ENCODE peak calls at places on chromosomes 7 and 10, in eight cellular contexts. One of them, this sample, is unnamed. For H3K9me3 and H3K4me1, the result is how much of the 10 kb centered on the place peaks cover.

GRCh38 chr10:104925232-104925851 is 284.3 kb downstream of the SORCS3 start:
- DNase-seq in CD8-positive, alpha-beta T cell: no peak
- DNase-seq in aorta: no peak
- DNase-seq in PC-9: peak
- DNase-seq in Panc1: peak
- DNase-seq in K562: peak
- DNase-seq in CD8-positive, alpha-beta memory T cell: no peak
- DNase-seq in body of pancreas: peak
- DNase-seq in this sample: peak

GRCh38 chr10:11604742-11605650 is 6.5 kb downstream of the USP6NL start:
- DNase-seq in Panc1: no peak
- DNase-seq in body of pancreas: no peak
- DNase-seq in CD8-positive, alpha-beta memory T cell: no peak
- DNase-seq in CD8-positive, alpha-beta T cell: no peak
- DNase-seq in aorta: no peak
- DNase-seq in K562: no peak
- DNase-seq in PC-9: no peak
- DNase-seq in this sample: no peak

GRCh38 chr7:25429731-25430130 is 201.4 kb upstream of the NPVF start:
- DNase-seq in PC-9: no peak
- DNase-seq in K562: no peak
- DNase-seq in aorta: no peak
- DNase-seq in body of pancreas: no peak
- DNase-seq in Panc1: no peak
- DNase-seq in CD8-positive, alpha-beta T cell: no peak
- DNase-seq in CD8-positive, alpha-beta memory T cell: no peak
- DNase-seq in this sample: no peak

GRCh38 chr7:55157347-55158105 is 138.7 kb downstream of the EGFR start:
- DNase-seq in Panc1: no peak
- DNase-seq in aorta: no peak
- DNase-seq in K562: no peak
- DNase-seq in CD8-positive, alpha-beta memory T cell: no peak
- DNase-seq in PC-9: no peak
- DNase-seq in body of pancreas: no peak
- DNase-seq in CD8-positive, alpha-beta T cell: no peak
- DNase-seq in this sample: no peak

GRCh38 chr7:16644157-16644556 is 1.4 kb downstream of the ANKMY2 start:
- DNase-seq in CD8-positive, alpha-beta memory T cell: no peak
- DNase-seq in body of pancreas: no peak
- DNase-seq in PC-9: no peak
- DNase-seq in Panc1: no peak
- DNase-seq in CD8-positive, alpha-beta T cell: no peak
- DNase-seq in aorta: no peak
- DNase-seq in K562: no peak
- DNase-seq in this sample: no peak

GRCh38 chr10:75405201-75406143 is 3.9 kb upstream of the ZNF503 start:
- DNase-seq in CD8-positive, alpha-beta memory T cell: no peak
- DNase-seq in PC-9: no peak
- DNase-seq in Panc1: no peak
- DNase-seq in body of pancreas: peak
- DNase-seq in aorta: no peak
- DNase-seq in CD8-positive, alpha-beta T cell: no peak
- DNase-seq in K562: no peak
- DNase-seq in this sample: no peak

GRCh38 chr7:36312064-36312914 is 77.4 kb upstream of the ANLN start:
- DNase-seq in CD8-positive, alpha-beta memory T cell: no peak
- DNase-seq in aorta: no peak
- DNase-seq in Panc1: no peak
- DNase-seq in PC-9: peak
- DNase-seq in K562: peak
- DNase-seq in CD8-positive, alpha-beta T cell: no peak
- DNase-seq in body of pancreas: peak
- DNase-seq in this sample: no peak

GRCh38 chr7:80614911-80615310 is 23.5 kb upstream of the CD36 start:
- DNase-seq in CD8-positive, alpha-beta T cell: no peak
- DNase-seq in PC-9: no peak
- DNase-seq in CD8-positive, alpha-beta memory T cell: no peak
- DNase-seq in aorta: no peak
- DNase-seq in Panc1: no peak
- DNase-seq in body of pancreas: no peak
- DNase-seq in K562: no peak
- DNase-seq in this sample: no peak

GRCh38 chr7:100546868-100547800 is 8.1 kb downstream of the AGFG2 start:
- DNase-seq in CD8-positive, alpha-beta T cell: no peak
- DNase-seq in body of pancreas: peak
- DNase-seq in PC-9: no peak
- DNase-seq in aorta: no peak
- DNase-seq in Panc1: no peak
- DNase-seq in K562: peak
- DNase-seq in CD8-positive, alpha-beta memory T cell: no peak
- DNase-seq in this sample: no peak

GRCh38 chr10:76206797-76207352 is 775.5 kb downstream of the LRMDA start:
- DNase-seq in Panc1: no peak
- DNase-seq in K562: no peak
- DNase-seq in CD8-positive, alpha-beta memory T cell: no peak
- DNase-seq in CD8-positive, alpha-beta T cell: no peak
- DNase-seq in aorta: no peak
- DNase-seq in body of pancreas: no peak
- DNase-seq in PC-9: no peak
- DNase-seq in this sample: no peak

GRCh38 chr7:44973610-44974401 is 5.0 kb downstream of the MYO1G start:
- DNase-seq in CD8-positive, alpha-beta memory T cell: peak
- DNase-seq in aorta: peak
- DNase-seq in Panc1: no peak
- DNase-seq in body of pancreas: peak
- DNase-seq in PC-9: peak
- DNase-seq in CD8-positive, alpha-beta T cell: peak
- DNase-seq in K562: peak
- DNase-seq in this sample: peak

GRCh38 chr10:132575320-132576201 is 38.0 kb downstream of the INPP5A start:
- DNase-seq in aorta: no peak
- DNase-seq in CD8-positive, alpha-beta memory T cell: no peak
- DNase-seq in K562: no peak
- DNase-seq in Panc1: peak
- DNase-seq in body of pancreas: peak
- DNase-seq in PC-9: peak
- DNase-seq in CD8-positive, alpha-beta T cell: no peak
- DNase-seq in this sample: no peak

GRCh38 chr10:38174341-38174740 is 80.2 kb downstream of the ZNF37A start:
- DNase-seq in CD8-positive, alpha-beta memory T cell: no peak
- DNase-seq in CD8-positive, alpha-beta T cell: no peak
- DNase-seq in K562: no peak
- DNase-seq in body of pancreas: no peak
- DNase-seq in aorta: no peak
- DNase-seq in Panc1: no peak
- DNase-seq in PC-9: no peak
- DNase-seq in this sample: no peak

GRCh38 chr10:78177431-78178185 is 143.9 kb downstream of the RPS24 start:
- DNase-seq in CD8-positive, alpha-beta memory T cell: no peak
- DNase-seq in aorta: no peak
- DNase-seq in K562: no peak
- DNase-seq in CD8-positive, alpha-beta T cell: no peak
- DNase-seq in PC-9: no peak
- DNase-seq in Panc1: no peak
- DNase-seq in body of pancreas: no peak
- DNase-seq in this sample: no peak

GRCh38 chr10:88557246-88557645 is 25.9 kb downstream of the RNLS start:
- DNase-seq in Panc1: no peak
- DNase-seq in CD8-positive, alpha-beta memory T cell: no peak
- DNase-seq in PC-9: no peak
- DNase-seq in K562: no peak
- DNase-seq in aorta: no peak
- DNase-seq in body of pancreas: no peak
- DNase-seq in CD8-positive, alpha-beta T cell: no peak
- DNase-seq in this sample: no peak

GRCh38 chr10:88555190-88555894 is 27.8 kb downstream of the RNLS start:
- DNase-seq in CD8-positive, alpha-beta memory T cell: no peak
- DNase-seq in K562: no peak
- DNase-seq in CD8-positive, alpha-beta T cell: no peak
- DNase-seq in Panc1: no peak
- DNase-seq in body of pancreas: no peak
- DNase-seq in aorta: no peak
- DNase-seq in PC-9: no peak
- DNase-seq in this sample: no peak

GRCh38 chr10:88553116-88553752 is 29.9 kb downstream of the RNLS start:
- DNase-seq in body of pancreas: peak
- DNase-seq in CD8-positive, alpha-beta T cell: no peak
- DNase-seq in aorta: no peak
- DNase-seq in PC-9: peak
- DNase-seq in Panc1: peak
- DNase-seq in K562: peak
- DNase-seq in CD8-positive, alpha-beta memory T cell: no peak
- DNase-seq in this sample: peak

GRCh38 chr10:88557659-88558058 is 25.5 kb downstream of the RNLS start:
- DNase-seq in K562: no peak
- DNase-seq in CD8-positive, alpha-beta T cell: no peak
- DNase-seq in aorta: no peak
- DNase-seq in CD8-positive, alpha-beta memory T cell: no peak
- DNase-seq in PC-9: no peak
- DNase-seq in Panc1: no peak
- DNase-seq in body of pancreas: no peak
- DNase-seq in this sample: no peak
- H3K9me3 ChIP-seq in K562: under half
- H3K9me3 ChIP-seq in CD8-positive, alpha-beta T cell: under half
- H3K9me3 ChIP-seq in aorta: under half
- H3K9me3 ChIP-seq in CD8-positive, alpha-beta memory T cell: under half
- H3K9me3 ChIP-seq in PC-9: under half
- H3K9me3 ChIP-seq in Panc1: under half
- H3K9me3 ChIP-seq in body of pancreas: under half
- H3K9me3 ChIP-seq in this sample: under half

DNA sequence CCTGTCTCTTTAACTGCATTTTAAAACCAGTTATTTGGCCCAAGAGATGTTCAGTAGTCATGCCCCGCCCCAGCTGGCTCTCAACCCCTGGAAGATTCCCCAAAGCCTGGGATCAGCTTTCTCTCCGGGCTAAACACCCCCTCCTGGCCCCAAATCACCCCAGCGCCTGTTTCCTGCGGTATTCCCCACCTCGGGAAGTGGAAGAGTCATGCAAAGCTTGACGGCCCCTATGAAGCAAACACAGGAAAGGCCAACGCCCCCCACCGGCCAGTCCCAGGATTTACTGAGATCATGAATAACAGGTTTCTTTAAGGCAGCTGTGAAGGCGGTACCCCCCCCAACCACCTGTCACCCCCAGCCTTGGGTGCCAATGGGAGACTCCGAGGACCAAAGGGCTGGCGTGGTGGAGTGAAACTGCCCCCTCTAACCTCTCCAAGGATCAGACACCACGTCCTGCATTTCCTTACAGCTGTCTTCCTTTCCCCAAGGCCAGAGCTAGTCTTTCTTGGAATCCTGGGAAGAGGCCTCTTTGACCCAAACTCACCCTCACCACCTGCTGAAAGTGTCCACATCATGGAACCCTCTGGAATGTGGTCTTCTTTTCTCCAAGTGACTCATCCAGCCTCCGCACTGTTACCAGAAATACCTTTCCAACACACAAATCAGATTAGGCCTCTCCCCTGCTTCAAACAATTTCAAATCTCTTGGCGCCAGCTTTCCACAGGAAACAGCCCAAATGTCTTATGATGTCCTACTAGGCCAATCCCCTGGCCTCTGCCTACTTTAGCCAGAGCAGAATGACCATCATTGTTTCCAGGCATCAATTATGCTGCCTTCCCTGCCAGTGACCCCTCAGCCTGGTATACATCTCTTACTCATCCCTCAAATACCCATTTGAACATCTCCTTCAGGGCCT is 301.5 kb downstream of the ZEB1 start:
- DNase-seq in CD8-positive, alpha-beta T cell: no peak
- DNase-seq in PC-9: no peak
- DNase-seq in body of pancreas: no peak
- DNase-seq in K562: peak
- DNase-seq in aorta: peak
- DNase-seq in CD8-positive, alpha-beta memory T cell: no peak
- DNase-seq in Panc1: no peak
- DNase-seq in this sample: no peak
- H3K4me1 ChIP-seq in CD8-positive, alpha-beta T cell: under half
- H3K4me1 ChIP-seq in PC-9: under half
- H3K4me1 ChIP-seq in body of pancreas: under half
- H3K4me1 ChIP-seq in K562: under half
- H3K4me1 ChIP-seq in aorta: under half
- H3K4me1 ChIP-seq in CD8-positive, alpha-beta memory T cell: under half
- H3K4me1 ChIP-seq in Panc1: under half
- H3K4me1 ChIP-seq in this sample: under half

DNA sequence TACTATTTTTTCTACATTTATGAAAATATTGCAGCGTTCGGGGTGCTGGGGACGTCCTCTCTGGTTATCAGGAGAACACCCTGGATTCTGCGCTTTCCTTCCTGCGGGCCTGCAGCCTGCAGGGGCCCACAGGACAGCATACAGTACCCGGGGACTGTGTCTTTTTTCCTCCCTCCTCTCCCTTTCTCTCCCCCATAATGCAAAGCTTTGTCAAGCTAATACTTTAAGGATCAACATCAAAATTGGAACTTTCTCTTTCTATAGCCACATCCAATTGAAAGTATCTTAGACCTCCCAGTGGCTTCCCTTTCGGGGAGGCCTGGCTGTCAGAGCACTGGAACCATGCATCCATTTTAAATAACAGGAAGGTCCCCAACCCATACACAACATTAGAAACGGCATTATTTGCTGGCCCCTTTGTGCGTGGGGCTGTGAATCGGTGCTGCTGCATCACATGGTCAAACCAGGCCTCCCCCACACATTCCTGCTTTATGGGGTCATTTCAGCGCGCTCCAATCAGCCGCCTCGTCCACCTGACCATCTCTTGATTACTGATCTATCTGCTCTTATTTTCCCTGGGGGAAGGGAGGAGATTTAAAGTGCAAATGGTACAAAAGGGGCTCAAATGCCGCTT is 505.1 kb downstream of the DNAJB6 start:
- DNase-seq in PC-9: no peak
- DNase-seq in K562: no peak
- DNase-seq in body of pancreas: no peak
- DNase-seq in Panc1: no peak
- DNase-seq in CD8-positive, alpha-beta memory T cell: no peak
- DNase-seq in aorta: no peak
- DNase-seq in CD8-positive, alpha-beta T cell: no peak
- DNase-seq in this sample: no peak
- H3K9me3 ChIP-seq in PC-9: under half
- H3K9me3 ChIP-seq in K562: under half
- H3K9me3 ChIP-seq in body of pancreas: under half
- H3K9me3 ChIP-seq in Panc1: under half
- H3K9me3 ChIP-seq in CD8-positive, alpha-beta memory T cell: under half
- H3K9me3 ChIP-seq in aorta: under half
- H3K9me3 ChIP-seq in CD8-positive, alpha-beta T cell: under half
- H3K9me3 ChIP-seq in this sample: under half

GRCh38 chr7:141208539-141208938 is 134.7 kb downstream of the TMEM178B start:
- DNase-seq in aorta: no peak
- DNase-seq in body of pancreas: no peak
- DNase-seq in K562: no peak
- DNase-seq in CD8-positive, alpha-beta T cell: no peak
- DNase-seq in Panc1: no peak
- DNase-seq in PC-9: no peak
- DNase-seq in CD8-positive, alpha-beta memory T cell: no peak
- DNase-seq in this sample: no peak

GRCh38 chr7:141207661-141208060 is 133.8 kb downstream of the TMEM178B start:
- DNase-seq in CD8-positive, alpha-beta T cell: no peak
- DNase-seq in PC-9: no peak
- DNase-seq in Panc1: no peak
- DNase-seq in aorta: no peak
- DNase-seq in body of pancreas: no peak
- DNase-seq in K562: no peak
- DNase-seq in CD8-positive, alpha-beta memory T cell: no peak
- DNase-seq in this sample: no peak

GRCh38 chr7:141213226-141213625 is 139.4 kb downstream of the TMEM178B start:
- DNase-seq in K562: no peak
- DNase-seq in body of pancreas: no peak
- DNase-seq in CD8-positive, alpha-beta memory T cell: no peak
- DNase-seq in Panc1: no peak
- DNase-seq in CD8-positive, alpha-beta T cell: no peak
- DNase-seq in PC-9: no peak
- DNase-seq in aorta: no peak
- DNase-seq in this sample: no peak

GRCh38 chr7:141210862-141211261 is 137.0 kb downstream of the TMEM178B start:
- DNase-seq in Panc1: no peak
- DNase-seq in CD8-positive, alpha-beta T cell: no peak
- DNase-seq in PC-9: no peak
- DNase-seq in CD8-positive, alpha-beta memory T cell: no peak
- DNase-seq in K562: no peak
- DNase-seq in aorta: no peak
- DNase-seq in body of pancreas: no peak
- DNase-seq in this sample: no peak
- H3K4me1 ChIP-seq in Panc1: under half
- H3K4me1 ChIP-seq in CD8-positive, alpha-beta T cell: under half
- H3K4me1 ChIP-seq in PC-9: under half
- H3K4me1 ChIP-seq in CD8-positive, alpha-beta memory T cell: under half
- H3K4me1 ChIP-seq in K562: under half
- H3K4me1 ChIP-seq in aorta: under half
- H3K4me1 ChIP-seq in body of pancreas: under half
- H3K4me1 ChIP-seq in this sample: under half